ENCODE peak calls at places on chromosome 18, in seven cellular contexts. One of them, this sample, is unnamed.

GRCh38 chr18:48342588-48342987 is 66.6 kb downstream of the ZBTB7C start:
- DNase-seq in tibial artery: no peak
- DNase-seq in glutamatergic neuron: no peak
- DNase-seq in esophagus muscularis mucosa: no peak
- DNase-seq in breast epithelium: no peak
- DNase-seq in astrocyte of the spinal cord: no peak
- DNase-seq in brain microvascular endothelial cell: no peak
- DNase-seq in this sample: no peak

GRCh38 chr18:58637197-58637596 is 8.3 kb upstream of the ALPK2 start:
- DNase-seq in tibial artery: no peak
- DNase-seq in glutamatergic neuron: no peak
- DNase-seq in esophagus muscularis mucosa: no peak
- DNase-seq in breast epithelium: no peak
- DNase-seq in astrocyte of the spinal cord: no peak
- DNase-seq in brain microvascular endothelial cell: no peak
- DNase-seq in this sample: no peak

GRCh38 chr18:11901826-11902438 is 6.2 kb downstream of the MPPE1 start:
- DNase-seq in tibial artery: no peak
- DNase-seq in glutamatergic neuron: no peak
- DNase-seq in esophagus muscularis mucosa: no peak
- DNase-seq in breast epithelium: no peak
- DNase-seq in astrocyte of the spinal cord: no peak
- DNase-seq in brain microvascular endothelial cell: no peak
- DNase-seq in this sample: no peak

GRCh38 chr18:25662247-25662646 is 310.3 kb upstream of the ZNF521 start:
- DNase-seq in tibial artery: no peak
- DNase-seq in glutamatergic neuron: no peak
- DNase-seq in esophagus muscularis mucosa: no peak
- DNase-seq in breast epithelium: no peak
- DNase-seq in astrocyte of the spinal cord: no peak
- DNase-seq in brain microvascular endothelial cell: no peak
- DNase-seq in this sample: no peak

GRCh38 chr18:48827321-48828200 is 123.2 kb downstream of the SMAD7 start:
- DNase-seq in tibial artery: peak
- DNase-seq in glutamatergic neuron: peak
- DNase-seq in esophagus muscularis mucosa: no peak
- DNase-seq in breast epithelium: no peak
- DNase-seq in astrocyte of the spinal cord: peak
- DNase-seq in brain microvascular endothelial cell: peak
- DNase-seq in this sample: peak

GRCh38 chr18:8088626-8089025 is 520.6 kb upstream of the RAB12 start:
- DNase-seq in tibial artery: no peak
- DNase-seq in glutamatergic neuron: no peak
- DNase-seq in esophagus muscularis mucosa: no peak
- DNase-seq in breast epithelium: no peak
- DNase-seq in astrocyte of the spinal cord: no peak
- DNase-seq in brain microvascular endothelial cell: no peak
- DNase-seq in this sample: no peak

GRCh38 chr18:70491734-70492348 is 203.0 kb downstream of the SOCS6 start:
- DNase-seq in tibial artery: no peak
- DNase-seq in glutamatergic neuron: peak
- DNase-seq in esophagus muscularis mucosa: no peak
- DNase-seq in breast epithelium: no peak
- DNase-seq in astrocyte of the spinal cord: peak
- DNase-seq in brain microvascular endothelial cell: peak
- DNase-seq in this sample: peak

GRCh38 chr18:10430696-10431095 is 23.7 kb upstream of the APCDD1 start:
- DNase-seq in tibial artery: no peak
- DNase-seq in glutamatergic neuron: no peak
- DNase-seq in esophagus muscularis mucosa: no peak
- DNase-seq in breast epithelium: no peak
- DNase-seq in astrocyte of the spinal cord: no peak
- DNase-seq in brain microvascular endothelial cell: no peak
- DNase-seq in this sample: no peak

GRCh38 chr18:51391215-51391614 is 193.7 kb upstream of the MEX3C start:
- DNase-seq in tibial artery: no peak
- DNase-seq in glutamatergic neuron: no peak
- DNase-seq in esophagus muscularis mucosa: no peak
- DNase-seq in breast epithelium: no peak
- DNase-seq in astrocyte of the spinal cord: no peak
- DNase-seq in brain microvascular endothelial cell: no peak
- DNase-seq in this sample: no peak

GRCh38 chr18:79725486-79725885 is 45.9 kb downstream of the CTDP1 start:
- DNase-seq in tibial artery: no peak
- DNase-seq in glutamatergic neuron: no peak
- DNase-seq in esophagus muscularis mucosa: no peak
- DNase-seq in breast epithelium: no peak
- DNase-seq in astrocyte of the spinal cord: no peak
- DNase-seq in brain microvascular endothelial cell: no peak
- DNase-seq in this sample: no peak

GRCh38 chr18:37654034-37654433 is 88.4 kb upstream of the CELF4 start:
- DNase-seq in tibial artery: no peak
- DNase-seq in glutamatergic neuron: no peak
- DNase-seq in esophagus muscularis mucosa: peak
- DNase-seq in breast epithelium: no peak
- DNase-seq in astrocyte of the spinal cord: no peak
- DNase-seq in brain microvascular endothelial cell: no peak
- DNase-seq in this sample: no peak

GRCh38 chr18:34976899-34977786 is 64.1 kb upstream of the MAPRE2 start:
- DNase-seq in tibial artery: peak
- DNase-seq in glutamatergic neuron: peak
- DNase-seq in esophagus muscularis mucosa: peak
- DNase-seq in breast epithelium: peak
- DNase-seq in astrocyte of the spinal cord: no peak
- DNase-seq in brain microvascular endothelial cell: peak
- DNase-seq in this sample: peak

GRCh38 chr18:50560681-50561629 is 1.1 kb downstream of the MAPK4 start:
- DNase-seq in tibial artery: no peak
- DNase-seq in glutamatergic neuron: peak
- DNase-seq in esophagus muscularis mucosa: no peak
- DNase-seq in breast epithelium: no peak
- DNase-seq in astrocyte of the spinal cord: no peak
- DNase-seq in brain microvascular endothelial cell: no peak
- DNase-seq in this sample: no peak

GRCh38 chr18:48643262-48643661 is 104.4 kb downstream of the CTIF start:
- DNase-seq in tibial artery: no peak
- DNase-seq in glutamatergic neuron: no peak
- DNase-seq in esophagus muscularis mucosa: no peak
- DNase-seq in breast epithelium: no peak
- DNase-seq in astrocyte of the spinal cord: no peak
- DNase-seq in brain microvascular endothelial cell: no peak
- DNase-seq in this sample: no peak

GRCh38 chr18:10285283-10285640 is 169.2 kb upstream of the APCDD1 start:
- DNase-seq in tibial artery: no peak
- DNase-seq in glutamatergic neuron: no peak
- DNase-seq in esophagus muscularis mucosa: no peak
- DNase-seq in breast epithelium: no peak
- DNase-seq in astrocyte of the spinal cord: no peak
- DNase-seq in brain microvascular endothelial cell: no peak
- DNase-seq in this sample: no peak

GRCh38 chr18:23828426-23828825 is 139.2 kb downstream of the LAMA3 start:
- DNase-seq in tibial artery: no peak
- DNase-seq in glutamatergic neuron: no peak
- DNase-seq in esophagus muscularis mucosa: peak
- DNase-seq in breast epithelium: no peak
- DNase-seq in astrocyte of the spinal cord: peak
- DNase-seq in brain microvascular endothelial cell: peak
- DNase-seq in this sample: no peak

GRCh38 chr18:58967643-58968291 is 103.1 kb downstream of the ZNF532 start:
- DNase-seq in tibial artery: no peak
- DNase-seq in glutamatergic neuron: no peak
- DNase-seq in esophagus muscularis mucosa: no peak
- DNase-seq in breast epithelium: no peak
- DNase-seq in astrocyte of the spinal cord: no peak
- DNase-seq in brain microvascular endothelial cell: no peak
- DNase-seq in this sample: no peak

GRCh38 chr18:28560339-28560738 is 383.4 kb upstream of the CDH2 start:
- DNase-seq in tibial artery: no peak
- DNase-seq in glutamatergic neuron: no peak
- DNase-seq in esophagus muscularis mucosa: no peak
- DNase-seq in breast epithelium: no peak
- DNase-seq in astrocyte of the spinal cord: no peak
- DNase-seq in brain microvascular endothelial cell: no peak
- DNase-seq in this sample: no peak

DNA sequence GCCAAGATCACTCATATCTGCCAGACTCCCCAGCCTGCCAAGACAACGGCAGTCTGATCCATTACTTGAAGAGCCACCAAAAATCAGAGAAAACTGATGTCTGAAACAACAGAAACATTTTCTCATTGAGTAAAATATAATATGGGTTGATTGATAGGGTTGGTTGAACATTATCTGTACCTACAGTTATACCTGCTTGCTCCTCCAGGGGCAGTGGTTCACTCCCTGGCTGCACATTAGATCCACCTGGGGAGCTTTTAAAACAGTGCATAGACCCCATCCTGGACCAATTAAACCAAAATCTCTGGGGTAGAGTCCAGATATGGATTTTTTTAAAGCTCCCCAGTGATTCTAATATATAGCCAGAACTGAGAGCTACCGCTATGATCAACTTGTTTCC is 43.6 kb upstream of the SLC14A2 start:
- DNase-seq in tibial artery: no peak
- DNase-seq in glutamatergic neuron: peak
- DNase-seq in esophagus muscularis mucosa: no peak
- DNase-seq in breast epithelium: no peak
- DNase-seq in astrocyte of the spinal cord: no peak
- DNase-seq in brain microvascular endothelial cell: no peak
- DNase-seq in this sample: no peak
- TF ChIP-seq CTCF in tibial artery: no peak
- TF ChIP-seq CTCF in glutamatergic neuron: peak
- TF ChIP-seq CTCF in esophagus muscularis mucosa: peak
- TF ChIP-seq CTCF in breast epithelium: peak
- TF ChIP-seq CTCF in astrocyte of the spinal cord: peak
- TF ChIP-seq CTCF in brain microvascular endothelial cell: peak
- TF ChIP-seq CTCF in this sample: peak

GRCh38 chr18:6661692-6662415 is 67.7 kb upstream of the ARHGAP28 start:
- DNase-seq in tibial artery: no peak
- DNase-seq in glutamatergic neuron: no peak
- DNase-seq in esophagus muscularis mucosa: no peak
- DNase-seq in breast epithelium: no peak
- DNase-seq in astrocyte of the spinal cord: no peak
- DNase-seq in brain microvascular endothelial cell: no peak
- DNase-seq in this sample: no peak
- TF ChIP-seq CTCF in tibial artery: no peak
- TF ChIP-seq CTCF in glutamatergic neuron: no peak
- TF ChIP-seq CTCF in esophagus muscularis mucosa: no peak
- TF ChIP-seq CTCF in breast epithelium: no peak
- TF ChIP-seq CTCF in astrocyte of the spinal cord: no peak
- TF ChIP-seq CTCF in brain microvascular endothelial cell: no peak
- TF ChIP-seq CTCF in this sample: no peak

GRCh38 chr18:63505566-63506335 is 29.0 kb downstream of the SERPINB5 start:
- DNase-seq in tibial artery: no peak
- DNase-seq in glutamatergic neuron: peak
- DNase-seq in esophagus muscularis mucosa: no peak
- DNase-seq in breast epithelium: no peak
- DNase-seq in astrocyte of the spinal cord: no peak
- DNase-seq in brain microvascular endothelial cell: peak
- DNase-seq in this sample: no peak
- TF ChIP-seq CTCF in tibial artery: no peak
- TF ChIP-seq CTCF in glutamatergic neuron: peak
- TF ChIP-seq CTCF in esophagus muscularis mucosa: peak
- TF ChIP-seq CTCF in breast epithelium: peak
- TF ChIP-seq CTCF in astrocyte of the spinal cord: peak
- TF ChIP-seq CTCF in brain microvascular endothelial cell: peak
- TF ChIP-seq CTCF in this sample: peak

GRCh38 chr18:36623681-36624080 is 205.1 kb downstream of the TPGS2 start:
- DNase-seq in tibial artery: no peak
- DNase-seq in glutamatergic neuron: no peak
- DNase-seq in esophagus muscularis mucosa: no peak
- DNase-seq in breast epithelium: no peak
- DNase-seq in astrocyte of the spinal cord: no peak
- DNase-seq in brain microvascular endothelial cell: no peak
- DNase-seq in this sample: no peak

GRCh38 chr18:36627616-36628015 is 201.2 kb downstream of the TPGS2 start:
- DNase-seq in tibial artery: no peak
- DNase-seq in glutamatergic neuron: no peak
- DNase-seq in esophagus muscularis mucosa: no peak
- DNase-seq in breast epithelium: no peak
- DNase-seq in astrocyte of the spinal cord: no peak
- DNase-seq in brain microvascular endothelial cell: no peak
- DNase-seq in this sample: no peak

GRCh38 chr18:36622610-36623009 is 206.2 kb downstream of the TPGS2 start:
- DNase-seq in tibial artery: no peak
- DNase-seq in glutamatergic neuron: no peak
- DNase-seq in esophagus muscularis mucosa: no peak
- DNase-seq in breast epithelium: no peak
- DNase-seq in astrocyte of the spinal cord: no peak
- DNase-seq in brain microvascular endothelial cell: no peak
- DNase-seq in this sample: no peak

GRCh38 chr18:36625386-36625785 is 203.4 kb downstream of the TPGS2 start:
- DNase-seq in tibial artery: no peak
- DNase-seq in glutamatergic neuron: no peak
- DNase-seq in esophagus muscularis mucosa: no peak
- DNase-seq in breast epithelium: no peak
- DNase-seq in astrocyte of the spinal cord: no peak
- DNase-seq in brain microvascular endothelial cell: no peak
- DNase-seq in this sample: no peak

GRCh38 chr18:36624451-36625167 is 204.2 kb downstream of the TPGS2 start:
- DNase-seq in tibial artery: no peak
- DNase-seq in glutamatergic neuron: no peak
- DNase-seq in esophagus muscularis mucosa: no peak
- DNase-seq in breast epithelium: no peak
- DNase-seq in astrocyte of the spinal cord: no peak
- DNase-seq in brain microvascular endothelial cell: no peak
- DNase-seq in this sample: no peak
- TF ChIP-seq CTCF in tibial artery: no peak
- TF ChIP-seq CTCF in glutamatergic neuron: no peak
- TF ChIP-seq CTCF in esophagus muscularis mucosa: no peak
- TF ChIP-seq CTCF in breast epithelium: no peak
- TF ChIP-seq CTCF in astrocyte of the spinal cord: no peak
- TF ChIP-seq CTCF in brain microvascular endothelial cell: peak
- TF ChIP-seq CTCF in this sample: no peak

DNA sequence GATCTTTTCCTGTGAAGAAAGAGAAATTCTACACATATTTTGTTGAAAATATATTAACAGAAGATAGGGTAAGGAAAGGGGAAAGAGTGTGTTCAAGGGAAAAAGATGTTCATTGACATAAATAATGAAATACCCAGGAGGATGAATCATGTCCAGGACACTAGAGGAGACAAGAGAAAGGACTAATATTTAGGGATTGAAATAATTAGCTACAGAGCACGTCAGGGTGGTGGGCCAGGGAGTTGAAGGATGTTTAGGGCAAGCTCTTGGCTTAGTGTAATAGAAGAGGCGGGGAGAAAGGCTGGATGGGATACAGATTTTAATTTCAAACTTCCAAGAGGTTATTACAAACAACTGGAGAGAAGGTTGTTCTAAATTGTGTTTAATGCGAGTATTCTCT is 36.7 kb upstream of the CETN1 start:
- DNase-seq in tibial artery: no peak
- DNase-seq in glutamatergic neuron: no peak
- DNase-seq in esophagus muscularis mucosa: no peak
- DNase-seq in breast epithelium: no peak
- DNase-seq in astrocyte of the spinal cord: no peak
- DNase-seq in brain microvascular endothelial cell: no peak
- DNase-seq in this sample: no peak
- TF ChIP-seq CTCF in tibial artery: no peak
- TF ChIP-seq CTCF in glutamatergic neuron: no peak
- TF ChIP-seq CTCF in esophagus muscularis mucosa: no peak
- TF ChIP-seq CTCF in breast epithelium: no peak
- TF ChIP-seq CTCF in astrocyte of the spinal cord: no peak
- TF ChIP-seq CTCF in brain microvascular endothelial cell: no peak
- TF ChIP-seq CTCF in this sample: no peak

This sample was measured in mesothelial cell of epicardium.